ENCODE peak calls at places on chromosomes 12 and 14, in seven cellular contexts. E is kidney epithelial cell, L is MG63, T is left ventricle myocardium inferior, Y is uterus, J is fibroblast of lung, H is HL-60. N is an unnamed sample. For H3K27me3, the result is how much of the 10 kb centered on the place peaks cover.

GRCh38 chr12:48184549-48184922 is 1.1 kb downstream of the CCDC184 start:
- DNase-seq in J (no peak), T (no peak), E (no peak), H (no peak), Y (no peak), L (no peak), N (no peak)

GRCh38 chr12:89695100-89695499 is 13.5 kb downstream of the ATP2B1 start:
- DNase-seq in T (no peak), H (no peak), L (no peak), E (no peak), Y (no peak), J (peak), N (peak)

GRCh38 chr14:34874386-34875030 is 652 bp downstream of the BAZ1A start:
- DNase-seq in T (peak), E (no peak), J (peak), L (peak), H (no peak), Y (peak), N (peak)

GRCh38 chr12:49930515-49931288 is 19.8 kb upstream of the AQP2 start:
- DNase-seq in L (no peak), J (peak), Y (no peak), T (no peak), E (peak), H (no peak), N (peak)

GRCh38 chr12:4960030-4960429 is 50.3 kb downstream of the KCNA1 start:
- DNase-seq in Y (no peak), E (no peak), H (no peak), J (no peak), L (no peak), T (peak), N (no peak)

GRCh38 chr14:38171197-38171596 is 36.5 kb upstream of the SSTR1 start:
- DNase-seq in E (peak), J (peak), T (no peak), L (no peak), Y (no peak), H (no peak), N (no peak)

GRCh38 chr12:122980192-122981035 is at the start of gene ARL6IP4:
- DNase-seq in T (peak), J (peak), L (peak), E (no peak), H (peak), Y (no peak), N (peak)

GRCh38 chr14:90732723-90733122 is 83.5 kb downstream of the TTC7B start:
- DNase-seq in H (no peak), E (no peak), J (no peak), T (no peak), Y (no peak), L (no peak), N (no peak)

GRCh38 chr12:98998697-98999299 is 353.7 kb downstream of the APAF1 start:
- DNase-seq in Y (no peak), T (no peak), J (peak), E (no peak), H (no peak), L (no peak), N (no peak)

GRCh38 chr14:29759521-29760340 is 167.9 kb downstream of the PRKD1 start:
- DNase-seq in T (no peak), L (no peak), E (no peak), J (peak), Y (no peak), H (no peak), N (no peak)

GRCh38 chr12:87381747-87382146 is 647.5 kb downstream of the C12orf50 start:
- DNase-seq in L (no peak), Y (no peak), J (no peak), T (no peak), H (no peak), E (no peak), N (no peak)

GRCh38 chr12:96698521-96698920 is 208.5 kb upstream of the NEDD1 start:
- DNase-seq in J (no peak), E (no peak), H (no peak), Y (no peak), T (no peak), L (peak), N (no peak)

GRCh38 chr12:59040651-59041050 is 120.3 kb upstream of the LRIG3 start:
- DNase-seq in L (peak), E (peak), Y (no peak), H (no peak), T (no peak), J (peak), N (peak)

GRCh38 chr12:108438687-108439086 is 76.4 kb upstream of the FICD start:
- DNase-seq in E (no peak), H (no peak), T (no peak), Y (no peak), L (no peak), J (no peak), N (no peak)

GRCh38 chr12:27573972-27574371 is 50.0 kb downstream of the PPFIBP1 start:
- DNase-seq in Y (no peak), L (peak), H (no peak), T (no peak), E (peak), J (peak), N (peak)

DNA sequence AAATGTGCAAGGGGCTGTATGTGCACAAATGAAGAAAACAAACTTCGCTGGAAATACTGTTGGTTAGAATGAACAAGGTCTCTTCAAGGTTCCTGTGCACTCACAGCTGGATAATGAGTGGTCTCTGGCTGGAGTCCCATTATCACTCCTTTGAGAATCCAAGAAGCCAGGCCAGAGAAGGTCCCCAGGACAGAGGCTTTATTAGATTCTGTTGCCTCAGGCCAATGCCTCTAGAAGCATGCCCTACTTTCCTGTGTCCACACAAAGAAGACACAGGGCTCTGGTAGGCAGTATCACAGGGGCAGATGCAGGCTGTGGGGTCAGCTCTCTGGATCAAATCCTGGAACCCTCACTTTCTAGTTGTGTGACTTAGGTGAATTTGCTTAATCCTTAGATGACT is 384.7 kb downstream of the GRIN2B start:
- DNase-seq in H (no peak), J (no peak), E (no peak), Y (no peak), T (no peak), L (no peak), N (no peak)
- H3K27me3 ChIP-seq in H (under half), J (under half), E (under half), Y (under half), T (under half), L (under half), N (under half)

GRCh38 chr14:79279645-79280399 is 931.5 kb downstream of the DIO2 start:
- DNase-seq in L (no peak), E (no peak), J (peak), Y (no peak), T (no peak), H (no peak), N (peak)

GRCh38 chr14:79281244-79282199 is 929.8 kb downstream of the DIO2 start:
- DNase-seq in E (no peak), T (no peak), H (no peak), L (no peak), Y (no peak), J (peak), N (no peak)

GRCh38 chr14:79280400-79280670 is 931.0 kb downstream of the DIO2 start:
- DNase-seq in E (no peak), T (no peak), Y (no peak), J (no peak), H (no peak), L (no peak), N (no peak)

GRCh38 chr14:79278286-79278797 is 933.0 kb downstream of the DIO2 start:
- DNase-seq in T (no peak), Y (peak), E (no peak), L (no peak), H (no peak), J (no peak), N (no peak)

DNA sequence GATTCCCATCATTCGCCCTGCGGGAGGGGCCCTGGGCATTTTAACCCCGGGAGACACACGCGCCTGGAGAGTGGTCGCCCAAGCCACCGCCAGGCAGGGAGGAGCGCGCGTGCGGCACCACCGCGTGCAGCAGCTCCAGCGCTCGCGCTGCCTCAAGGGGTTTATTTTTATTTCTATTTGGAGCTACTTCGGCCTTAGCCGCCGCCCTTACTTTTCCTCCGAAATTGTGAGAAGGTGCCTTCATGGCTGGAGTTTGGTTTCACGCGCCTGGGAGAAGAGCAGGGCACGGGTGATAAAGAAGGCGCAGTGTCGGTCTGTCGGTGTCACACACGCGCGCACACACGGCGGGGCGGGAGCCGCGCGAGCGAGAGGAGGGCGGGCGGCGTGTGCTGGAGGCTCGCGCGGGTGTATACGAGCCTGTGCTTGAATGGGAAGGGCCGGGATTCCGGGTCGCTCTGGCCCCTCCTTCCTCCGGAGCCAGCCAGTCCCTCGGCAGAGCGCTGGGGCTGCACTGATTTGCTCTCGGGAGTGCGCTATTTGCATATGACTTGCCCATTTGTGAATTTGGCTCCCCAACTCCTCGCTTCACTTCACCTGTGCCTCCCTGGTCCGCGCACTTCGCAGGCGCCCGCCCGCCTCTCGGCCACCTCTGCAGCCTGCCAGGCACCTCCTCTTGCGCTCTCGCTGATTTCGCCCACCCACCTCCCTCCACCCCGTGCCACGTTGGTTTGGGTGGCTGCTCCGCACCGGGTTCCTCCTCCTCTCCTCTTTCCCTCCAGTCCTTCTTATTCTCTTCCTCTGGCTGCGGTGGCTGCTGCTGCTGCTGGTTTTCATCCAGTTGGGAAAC is 932.3 kb downstream of the DIO2 start:
- DNase-seq in E (peak), H (no peak), J (peak), T (peak), L (peak), Y (peak), N (peak)
- H3K27me3 ChIP-seq in E (under half), H (under half), J (under half), T (half or more), L (under half), Y (under half), N (under half)

DNA sequence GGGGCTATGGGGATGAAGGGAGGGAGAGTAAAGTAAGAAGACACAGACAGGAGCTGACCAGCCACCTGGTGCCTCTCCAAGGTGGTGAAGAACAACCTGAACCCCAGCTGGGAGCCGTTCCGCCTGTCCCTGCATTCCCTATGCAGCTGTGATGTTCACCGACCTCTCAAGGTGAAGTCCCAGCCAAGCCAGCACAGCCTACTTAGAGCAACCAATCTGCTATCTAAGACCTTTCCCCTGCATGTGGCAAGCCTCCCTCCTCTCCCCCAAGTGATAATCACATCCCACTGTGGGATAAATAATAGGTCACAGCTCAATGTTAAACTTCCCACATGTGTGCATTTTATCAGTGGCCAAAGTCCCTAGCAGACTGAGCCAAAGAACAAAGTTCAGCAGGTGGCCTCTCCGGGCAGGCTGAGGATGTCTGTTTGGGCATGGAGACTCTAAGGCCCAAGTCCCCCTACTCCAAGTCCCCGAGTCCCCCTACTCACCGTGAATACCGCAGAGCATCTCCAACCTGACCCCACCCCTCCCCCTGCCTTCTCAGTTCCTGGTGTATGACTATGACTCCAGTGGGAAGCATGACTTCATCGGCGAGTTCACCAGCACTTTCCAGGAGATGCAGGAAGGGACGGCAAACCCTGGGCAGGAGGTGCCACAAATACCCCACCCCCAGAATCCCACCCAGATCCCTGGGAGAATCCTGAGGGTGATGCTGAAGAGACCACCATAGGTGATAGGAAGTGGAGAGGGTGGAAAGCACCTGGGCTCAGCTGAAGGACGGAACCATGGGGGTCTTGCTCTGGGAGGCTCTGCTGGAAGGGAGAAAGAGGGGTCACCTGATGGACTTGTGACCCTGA is 3.5 kb downstream of the CPNE6 start:
- DNase-seq in H (no peak), J (no peak), Y (no peak), T (no peak), E (no peak), L (no peak), N (no peak)
- H3K27me3 ChIP-seq in H (under half), J (under half), Y (under half), T (half or more), E (under half), L (under half), N (under half)

GRCh38 chr12:57109207-57110160 is 1.7 kb downstream of the STAT6 start:
- DNase-seq in L (no peak), J (no peak), E (no peak), H (no peak), T (no peak), Y (no peak), N (no peak)
- H3K27me3 ChIP-seq in L (under half), J (under half), E (under half), H (under half), T (under half), Y (under half), N (under half)

DNA sequence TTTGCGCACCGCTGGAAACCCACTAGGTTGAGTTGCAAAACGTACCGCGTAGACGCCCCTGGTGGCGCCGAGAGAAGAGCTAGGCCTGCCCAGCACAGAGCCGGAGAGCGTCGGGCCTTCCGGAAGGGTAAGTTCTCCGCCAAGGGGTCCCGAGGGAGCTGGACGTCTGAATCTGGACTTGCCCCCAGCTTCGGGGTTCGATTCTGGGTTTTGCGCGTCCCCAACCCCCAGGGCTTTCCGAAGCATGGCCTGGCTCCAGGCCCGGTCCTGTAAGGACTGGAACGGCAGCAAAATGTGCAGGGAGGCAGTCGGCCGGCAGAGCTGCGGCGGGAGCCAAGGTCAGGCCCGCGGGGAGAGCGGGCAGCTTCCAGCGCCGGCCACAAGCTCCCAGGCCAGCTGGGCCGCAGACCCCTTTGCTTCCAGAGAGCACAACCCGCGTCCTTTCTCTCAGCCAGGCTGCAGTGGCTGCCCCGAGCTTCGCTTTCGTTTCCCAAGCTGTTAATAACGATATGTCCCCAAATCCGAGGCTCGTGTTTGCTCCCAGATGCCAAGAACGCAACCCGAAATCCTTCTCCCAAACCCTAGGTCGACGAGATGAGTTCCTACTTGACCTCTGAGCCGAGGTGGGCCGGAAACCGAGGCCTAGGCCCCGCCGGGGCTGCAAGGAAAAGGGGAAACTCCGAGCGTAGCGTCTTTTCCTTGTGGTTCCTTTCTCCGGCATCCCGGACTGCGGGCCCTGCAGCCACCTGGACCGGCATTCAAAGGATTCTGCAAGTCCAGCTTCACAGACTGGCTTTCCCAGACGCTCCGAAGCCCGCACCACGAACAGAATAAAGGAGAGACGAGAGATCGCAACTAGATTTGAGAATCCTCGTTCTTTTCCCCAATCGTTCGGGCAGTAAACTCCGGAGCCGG is 3.2 kb upstream of the TBX5 start:
- DNase-seq in J (no peak), E (no peak), Y (no peak), H (no peak), L (no peak), T (peak), N (no peak)
- H3K27me3 ChIP-seq in J (under half), E (half or more), Y (under half), H (half or more), L (under half), T (half or more), N (half or more)

DNA sequence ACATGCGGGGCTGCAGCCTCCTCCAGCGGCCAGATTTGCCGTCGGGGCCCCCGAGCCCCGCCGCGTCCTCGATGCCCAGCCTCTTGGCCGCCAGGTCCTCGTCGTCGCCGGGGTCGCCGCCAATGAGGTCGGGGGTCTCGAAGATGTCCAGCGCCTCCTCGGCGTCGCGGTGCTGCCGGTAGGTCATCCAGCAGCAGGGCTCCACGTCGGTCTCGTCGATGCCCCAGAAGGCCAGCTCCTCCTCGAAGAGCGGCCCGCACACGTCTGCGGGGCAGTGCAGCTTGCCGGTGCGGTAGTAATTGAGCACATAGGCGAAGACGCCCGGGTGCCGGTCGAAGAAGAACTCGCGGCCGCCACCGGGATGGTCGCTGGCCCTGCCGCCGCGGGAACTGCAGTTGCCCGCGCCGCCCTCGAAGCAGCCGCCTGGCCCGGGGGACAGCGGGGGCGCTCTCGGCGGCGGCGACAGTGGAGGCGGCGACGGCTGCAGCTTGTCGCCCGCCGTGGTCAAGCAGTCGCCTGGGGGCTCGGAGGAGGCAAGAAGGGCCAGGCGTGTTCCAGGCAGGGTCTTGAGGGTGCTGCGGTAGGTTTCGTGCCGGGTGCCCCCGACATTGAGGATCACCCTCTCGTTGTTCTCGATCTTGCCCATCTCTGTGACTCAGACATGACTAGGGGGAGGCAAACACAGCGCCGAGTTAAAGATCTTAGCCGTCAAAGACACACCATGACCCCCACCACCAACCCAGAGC is 2.1 kb downstream of the KCNC2 start:
- DNase-seq in E (no peak), J (no peak), H (no peak), Y (no peak), T (no peak), L (no peak), N (no peak)
- H3K27me3 ChIP-seq in E (under half), J (under half), H (under half), Y (under half), T (half or more), L (under half), N (under half)

GRCh38 chr12:70652451-70652850 is 15.2 kb upstream of the PTPRB start:
- DNase-seq in T (no peak), H (no peak), J (peak), Y (no peak), E (no peak), L (no peak), N (no peak)
- H3K27me3 ChIP-seq in T (under half), H (under half), J (under half), Y (under half), E (under half), L (under half), N (under half)

DNA sequence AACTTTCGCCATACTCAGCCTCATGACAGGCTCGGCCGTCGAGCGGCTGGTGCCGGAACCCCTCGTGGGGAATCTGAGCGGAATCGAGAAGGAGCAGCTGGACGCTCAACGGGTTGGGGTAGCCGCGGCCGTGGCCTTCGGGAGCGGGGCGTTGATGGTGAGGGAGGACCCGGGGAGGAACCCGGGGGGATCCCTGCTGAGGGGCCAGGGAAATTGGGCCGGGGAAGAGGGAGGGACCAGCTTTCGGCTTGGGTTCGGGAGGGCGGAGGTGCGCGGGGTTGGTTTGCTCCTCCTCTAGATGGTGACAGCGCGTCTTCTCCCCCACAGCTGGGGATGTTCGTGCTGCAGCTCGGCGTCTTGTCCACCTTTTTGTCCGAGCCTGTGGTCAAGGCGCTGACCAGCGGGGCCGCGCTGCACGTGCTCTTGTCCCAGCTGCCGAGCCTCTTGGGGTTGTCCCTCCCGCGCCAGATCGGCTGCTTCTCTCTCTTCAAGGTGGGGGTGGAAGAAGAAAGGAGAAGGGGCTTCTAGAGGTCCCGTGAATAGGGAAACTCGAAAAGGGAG is 9.8 kb downstream of the ARHGEF25 start:
- DNase-seq in L (no peak), J (no peak), E (no peak), T (no peak), H (no peak), Y (no peak), N (no peak)
- H3K27me3 ChIP-seq in L (under half), J (under half), E (half or more), T (half or more), H (half or more), Y (under half), N (under half)